ENCODE peak calls at places on chromosomes 16 and 17, in seven cellular contexts. One of them, this sample, is unnamed.

GRCh38 chr17:72497915-72498314 is 377.1 kb downstream of the SOX9 start:
- DNase-seq in KG1: no peak
- DNase-seq in GM12891: no peak
- DNase-seq in fibroblast of lung: no peak
- DNase-seq in NCI-H2029 treated with DMSO at 0.1 percent for 48 hours: no peak
- DNase-seq in central memory CD4-positive, alpha-beta T cell: no peak
- DNase-seq in stimulated activated CD8-positive, alpha-beta memory T cell treated with anti-CD3 and anti-CD28 coated beads, Interleukin-15, amount 100 ng/mL, for 1 hour: no peak
- DNase-seq in this sample: no peak

GRCh38 chr16:60107467-60107866 is 1373.4 kb upstream of the GOT2 start:
- DNase-seq in stimulated activated CD8-positive, alpha-beta memory T cell treated with anti-CD3 and anti-CD28 coated beads, Interleukin-15, amount 100 ng/mL, for 1 hour: no peak
- DNase-seq in central memory CD4-positive, alpha-beta T cell: no peak
- DNase-seq in fibroblast of lung: peak; percentile 2
- DNase-seq in KG1: peak; percentile 24
- DNase-seq in NCI-H2029 treated with DMSO at 0.1 percent for 48 hours: no peak
- DNase-seq in GM12891: no peak
- DNase-seq in this sample: no peak

GRCh38 chr16:70691223-70692129 is 5.6 kb upstream of the MTSS2 start:
- DNase-seq in NCI-H2029 treated with DMSO at 0.1 percent for 48 hours: no peak
- DNase-seq in central memory CD4-positive, alpha-beta T cell: no peak
- DNase-seq in stimulated activated CD8-positive, alpha-beta memory T cell treated with anti-CD3 and anti-CD28 coated beads, Interleukin-15, amount 100 ng/mL, for 1 hour: no peak
- DNase-seq in KG1: no peak
- DNase-seq in GM12891: no peak
- DNase-seq in fibroblast of lung: peak; percentile 100
- DNase-seq in this sample: peak; percentile 53

GRCh38 chr16:3498988-3499387 is 1.8 kb upstream of the CLUAP1 start:
- DNase-seq in central memory CD4-positive, alpha-beta T cell: no peak
- DNase-seq in stimulated activated CD8-positive, alpha-beta memory T cell treated with anti-CD3 and anti-CD28 coated beads, Interleukin-15, amount 100 ng/mL, for 1 hour: no peak
- DNase-seq in NCI-H2029 treated with DMSO at 0.1 percent for 48 hours: no peak
- DNase-seq in fibroblast of lung: no peak
- DNase-seq in GM12891: no peak
- DNase-seq in KG1: no peak
- DNase-seq in this sample: no peak

GRCh38 chr16:59540621-59541020 is 806.5 kb upstream of the GOT2 start:
- DNase-seq in KG1: no peak
- DNase-seq in fibroblast of lung: no peak
- DNase-seq in GM12891: no peak
- DNase-seq in NCI-H2029 treated with DMSO at 0.1 percent for 48 hours: no peak
- DNase-seq in stimulated activated CD8-positive, alpha-beta memory T cell treated with anti-CD3 and anti-CD28 coated beads, Interleukin-15, amount 100 ng/mL, for 1 hour: no peak
- DNase-seq in central memory CD4-positive, alpha-beta T cell: no peak
- DNase-seq in this sample: no peak

GRCh38 chr17:17853811-17854527 is 17.2 kb upstream of the SREBF1 start:
- DNase-seq in GM12891: no peak
- DNase-seq in fibroblast of lung: no peak
- DNase-seq in central memory CD4-positive, alpha-beta T cell: no peak
- DNase-seq in NCI-H2029 treated with DMSO at 0.1 percent for 48 hours: no peak
- DNase-seq in stimulated activated CD8-positive, alpha-beta memory T cell treated with anti-CD3 and anti-CD28 coated beads, Interleukin-15, amount 100 ng/mL, for 1 hour: no peak
- DNase-seq in KG1: no peak
- DNase-seq in this sample: peak; percentile 56

GRCh38 chr17:17724307-17724921 is 43.2 kb downstream of the RAI1 start:
- DNase-seq in fibroblast of lung: peak; percentile 49
- DNase-seq in central memory CD4-positive, alpha-beta T cell: no peak
- DNase-seq in stimulated activated CD8-positive, alpha-beta memory T cell treated with anti-CD3 and anti-CD28 coated beads, Interleukin-15, amount 100 ng/mL, for 1 hour: no peak
- DNase-seq in KG1: no peak
- DNase-seq in GM12891: peak; percentile 80
- DNase-seq in NCI-H2029 treated with DMSO at 0.1 percent for 48 hours: no peak
- DNase-seq in this sample: no peak

GRCh38 chr16:68737046-68737729 is at the start of gene CDH1:
- DNase-seq in NCI-H2029 treated with DMSO at 0.1 percent for 48 hours: peak; percentile 48
- DNase-seq in stimulated activated CD8-positive, alpha-beta memory T cell treated with anti-CD3 and anti-CD28 coated beads, Interleukin-15, amount 100 ng/mL, for 1 hour: no peak
- DNase-seq in central memory CD4-positive, alpha-beta T cell: no peak
- DNase-seq in KG1: no peak
- DNase-seq in GM12891: peak; percentile 43
- DNase-seq in fibroblast of lung: no peak
- DNase-seq in this sample: no peak

GRCh38 chr16:89325861-89326471 is 108.5 kb downstream of the ZNF778 start:
- DNase-seq in KG1: peak; percentile 25
- DNase-seq in central memory CD4-positive, alpha-beta T cell: no peak
- DNase-seq in NCI-H2029 treated with DMSO at 0.1 percent for 48 hours: no peak
- DNase-seq in fibroblast of lung: peak; percentile 88
- DNase-seq in stimulated activated CD8-positive, alpha-beta memory T cell treated with anti-CD3 and anti-CD28 coated beads, Interleukin-15, amount 100 ng/mL, for 1 hour: no peak
- DNase-seq in GM12891: no peak
- DNase-seq in this sample: peak; percentile 80

GRCh38 chr17:57468932-57469775 is 212.8 kb downstream of the MSI2 start:
- DNase-seq in stimulated activated CD8-positive, alpha-beta memory T cell treated with anti-CD3 and anti-CD28 coated beads, Interleukin-15, amount 100 ng/mL, for 1 hour: no peak
- DNase-seq in GM12891: no peak
- DNase-seq in KG1: no peak
- DNase-seq in fibroblast of lung: no peak
- DNase-seq in NCI-H2029 treated with DMSO at 0.1 percent for 48 hours: no peak
- DNase-seq in central memory CD4-positive, alpha-beta T cell: no peak
- DNase-seq in this sample: no peak

GRCh38 chr16:63890072-63890471 is 1231.8 kb downstream of the CDH11 start:
- DNase-seq in NCI-H2029 treated with DMSO at 0.1 percent for 48 hours: no peak
- DNase-seq in GM12891: no peak
- DNase-seq in KG1: no peak
- DNase-seq in stimulated activated CD8-positive, alpha-beta memory T cell treated with anti-CD3 and anti-CD28 coated beads, Interleukin-15, amount 100 ng/mL, for 1 hour: no peak
- DNase-seq in fibroblast of lung: peak; percentile 48
- DNase-seq in central memory CD4-positive, alpha-beta T cell: no peak
- DNase-seq in this sample: peak; percentile 44

GRCh38 chr16:56708418-56708817 is 21.5 kb upstream of the NUP93 start:
- DNase-seq in central memory CD4-positive, alpha-beta T cell: peak; percentile 21
- DNase-seq in NCI-H2029 treated with DMSO at 0.1 percent for 48 hours: no peak
- DNase-seq in KG1: no peak
- DNase-seq in GM12891: no peak
- DNase-seq in stimulated activated CD8-positive, alpha-beta memory T cell treated with anti-CD3 and anti-CD28 coated beads, Interleukin-15, amount 100 ng/mL, for 1 hour: no peak
- DNase-seq in fibroblast of lung: no peak
- DNase-seq in this sample: no peak

GRCh38 chr17:60941028-60941427 is 263.4 kb downstream of the BCAS3 start:
- DNase-seq in GM12891: no peak
- DNase-seq in KG1: no peak
- DNase-seq in stimulated activated CD8-positive, alpha-beta memory T cell treated with anti-CD3 and anti-CD28 coated beads, Interleukin-15, amount 100 ng/mL, for 1 hour: no peak
- DNase-seq in NCI-H2029 treated with DMSO at 0.1 percent for 48 hours: no peak
- DNase-seq in central memory CD4-positive, alpha-beta T cell: no peak
- DNase-seq in fibroblast of lung: peak; percentile 100
- DNase-seq in this sample: peak; percentile 18

GRCh38 chr16:26475579-26475978 is 591.1 kb upstream of the C16orf82 start:
- DNase-seq in stimulated activated CD8-positive, alpha-beta memory T cell treated with anti-CD3 and anti-CD28 coated beads, Interleukin-15, amount 100 ng/mL, for 1 hour: no peak
- DNase-seq in central memory CD4-positive, alpha-beta T cell: no peak
- DNase-seq in KG1: no peak
- DNase-seq in GM12891: no peak
- DNase-seq in fibroblast of lung: no peak
- DNase-seq in NCI-H2029 treated with DMSO at 0.1 percent for 48 hours: no peak
- DNase-seq in this sample: no peak

GRCh38 chr16:1194665-1195392 is 30.2 kb downstream of the TPSG1 start:
- DNase-seq in stimulated activated CD8-positive, alpha-beta memory T cell treated with anti-CD3 and anti-CD28 coated beads, Interleukin-15, amount 100 ng/mL, for 1 hour: no peak
- DNase-seq in KG1: no peak
- DNase-seq in GM12891: peak; percentile 64
- DNase-seq in fibroblast of lung: no peak
- DNase-seq in NCI-H2029 treated with DMSO at 0.1 percent for 48 hours: no peak
- DNase-seq in central memory CD4-positive, alpha-beta T cell: no peak
- DNase-seq in this sample: no peak

GRCh38 chr16:9845661-9846361 is 336.4 kb downstream of the GRIN2A start:
- DNase-seq in NCI-H2029 treated with DMSO at 0.1 percent for 48 hours: no peak
- DNase-seq in fibroblast of lung: peak; percentile 17
- DNase-seq in KG1: no peak
- DNase-seq in stimulated activated CD8-positive, alpha-beta memory T cell treated with anti-CD3 and anti-CD28 coated beads, Interleukin-15, amount 100 ng/mL, for 1 hour: no peak
- DNase-seq in GM12891: no peak
- DNase-seq in central memory CD4-positive, alpha-beta T cell: no peak
- DNase-seq in this sample: no peak

GRCh38 chr16:22333457-22333994 is 36.3 kb downstream of the POLR3E start:
- DNase-seq in stimulated activated CD8-positive, alpha-beta memory T cell treated with anti-CD3 and anti-CD28 coated beads, Interleukin-15, amount 100 ng/mL, for 1 hour: no peak
- DNase-seq in central memory CD4-positive, alpha-beta T cell: no peak
- DNase-seq in fibroblast of lung: no peak
- DNase-seq in KG1: no peak
- DNase-seq in NCI-H2029 treated with DMSO at 0.1 percent for 48 hours: no peak
- DNase-seq in GM12891: no peak
- DNase-seq in this sample: no peak

GRCh38 chr17:32266389-32267269 is 997 bp downstream of the RHBDL3 start:
- DNase-seq in KG1: no peak
- DNase-seq in fibroblast of lung: no peak
- DNase-seq in GM12891: no peak
- DNase-seq in NCI-H2029 treated with DMSO at 0.1 percent for 48 hours: no peak
- DNase-seq in central memory CD4-positive, alpha-beta T cell: peak; percentile 12
- DNase-seq in stimulated activated CD8-positive, alpha-beta memory T cell treated with anti-CD3 and anti-CD28 coated beads, Interleukin-15, amount 100 ng/mL, for 1 hour: no peak
- DNase-seq in this sample: no peak

GRCh38 chr17:58084317-58084981 is 1.2 kb downstream of the DYNLL2 start:
- DNase-seq in fibroblast of lung: peak; percentile 14
- DNase-seq in KG1: peak; percentile 8
- DNase-seq in central memory CD4-positive, alpha-beta T cell: peak; percentile 51
- DNase-seq in GM12891: peak; percentile 35
- DNase-seq in NCI-H2029 treated with DMSO at 0.1 percent for 48 hours: peak; percentile 7
- DNase-seq in stimulated activated CD8-positive, alpha-beta memory T cell treated with anti-CD3 and anti-CD28 coated beads, Interleukin-15, amount 100 ng/mL, for 1 hour: peak; percentile 14
- DNase-seq in this sample: peak; percentile 50

GRCh38 chr16:81543571-81543970 is 99.0 kb downstream of the CMIP start:
- DNase-seq in stimulated activated CD8-positive, alpha-beta memory T cell treated with anti-CD3 and anti-CD28 coated beads, Interleukin-15, amount 100 ng/mL, for 1 hour: no peak
- DNase-seq in KG1: no peak
- DNase-seq in fibroblast of lung: no peak
- DNase-seq in GM12891: no peak
- DNase-seq in central memory CD4-positive, alpha-beta T cell: no peak
- DNase-seq in NCI-H2029 treated with DMSO at 0.1 percent for 48 hours: no peak
- DNase-seq in this sample: no peak

GRCh38 chr17:8047769-8048110 is 8.9 kb downstream of the ALOX15B start:
- DNase-seq in GM12891: no peak
- DNase-seq in fibroblast of lung: no peak
- DNase-seq in NCI-H2029 treated with DMSO at 0.1 percent for 48 hours: no peak
- DNase-seq in KG1: no peak
- DNase-seq in central memory CD4-positive, alpha-beta T cell: no peak
- DNase-seq in stimulated activated CD8-positive, alpha-beta memory T cell treated with anti-CD3 and anti-CD28 coated beads, Interleukin-15, amount 100 ng/mL, for 1 hour: no peak
- DNase-seq in this sample: no peak

GRCh38 chr16:46573008-46573833 is 48.0 kb downstream of the SHCBP1 start:
- DNase-seq in stimulated activated CD8-positive, alpha-beta memory T cell treated with anti-CD3 and anti-CD28 coated beads, Interleukin-15, amount 100 ng/mL, for 1 hour: no peak
- DNase-seq in KG1: no peak
- DNase-seq in fibroblast of lung: peak; percentile 55
- DNase-seq in GM12891: no peak
- DNase-seq in central memory CD4-positive, alpha-beta T cell: no peak
- DNase-seq in NCI-H2029 treated with DMSO at 0.1 percent for 48 hours: no peak
- DNase-seq in this sample: peak; percentile 35

GRCh38 chr17:4389079-4389478 is 22.6 kb upstream of the UBE2G1 start:
- DNase-seq in NCI-H2029 treated with DMSO at 0.1 percent for 48 hours: no peak
- DNase-seq in fibroblast of lung: no peak
- DNase-seq in GM12891: no peak
- DNase-seq in central memory CD4-positive, alpha-beta T cell: no peak
- DNase-seq in stimulated activated CD8-positive, alpha-beta memory T cell treated with anti-CD3 and anti-CD28 coated beads, Interleukin-15, amount 100 ng/mL, for 1 hour: no peak
- DNase-seq in KG1: no peak
- DNase-seq in this sample: no peak

GRCh38 chr16:47719713-47720112 is 258.6 kb downstream of the PHKB start:
- DNase-seq in NCI-H2029 treated with DMSO at 0.1 percent for 48 hours: no peak
- DNase-seq in KG1: no peak
- DNase-seq in GM12891: no peak
- DNase-seq in fibroblast of lung: no peak
- DNase-seq in stimulated activated CD8-positive, alpha-beta memory T cell treated with anti-CD3 and anti-CD28 coated beads, Interleukin-15, amount 100 ng/mL, for 1 hour: no peak
- DNase-seq in central memory CD4-positive, alpha-beta T cell: no peak
- DNase-seq in this sample: no peak

GRCh38 chr17:44733753-44734152 is 25.0 kb upstream of the ADAM11 start:
- DNase-seq in NCI-H2029 treated with DMSO at 0.1 percent for 48 hours: no peak
- DNase-seq in GM12891: no peak
- DNase-seq in KG1: no peak
- DNase-seq in fibroblast of lung: no peak
- DNase-seq in stimulated activated CD8-positive, alpha-beta memory T cell treated with anti-CD3 and anti-CD28 coated beads, Interleukin-15, amount 100 ng/mL, for 1 hour: no peak
- DNase-seq in central memory CD4-positive, alpha-beta T cell: no peak
- DNase-seq in this sample: peak; percentile 5

GRCh38 chr17:57902800-57903759 is 52.1 kb downstream of the CUEDC1 start:
- DNase-seq in stimulated activated CD8-positive, alpha-beta memory T cell treated with anti-CD3 and anti-CD28 coated beads, Interleukin-15, amount 100 ng/mL, for 1 hour: no peak
- DNase-seq in GM12891: no peak
- DNase-seq in central memory CD4-positive, alpha-beta T cell: no peak
- DNase-seq in fibroblast of lung: peak; percentile 77
- DNase-seq in NCI-H2029 treated with DMSO at 0.1 percent for 48 hours: peak; percentile 93
- DNase-seq in KG1: peak; percentile 21
- DNase-seq in this sample: peak; percentile 100

GRCh38 chr16:62445909-62446308 is 409.7 kb upstream of the CDH8 start:
- DNase-seq in stimulated activated CD8-positive, alpha-beta memory T cell treated with anti-CD3 and anti-CD28 coated beads, Interleukin-15, amount 100 ng/mL, for 1 hour: no peak
- DNase-seq in fibroblast of lung: no peak
- DNase-seq in KG1: no peak
- DNase-seq in central memory CD4-positive, alpha-beta T cell: no peak
- DNase-seq in GM12891: no peak
- DNase-seq in NCI-H2029 treated with DMSO at 0.1 percent for 48 hours: no peak
- DNase-seq in this sample: no peak

GRCh38 chr16:30902070-30902972 is 5.9 kb downstream of the CTF1 start:
- DNase-seq in GM12891: peak; percentile 80
- DNase-seq in fibroblast of lung: peak; percentile 60
- DNase-seq in central memory CD4-positive, alpha-beta T cell: peak; percentile 57
- DNase-seq in NCI-H2029 treated with DMSO at 0.1 percent for 48 hours: peak; percentile 41
- DNase-seq in stimulated activated CD8-positive, alpha-beta memory T cell treated with anti-CD3 and anti-CD28 coated beads, Interleukin-15, amount 100 ng/mL, for 1 hour: no peak
- DNase-seq in KG1: peak; percentile 33
- DNase-seq in this sample: no peak

GRCh38 chr16:89197633-89198416 is 2.5 kb downstream of the SLC22A31 start:
- DNase-seq in central memory CD4-positive, alpha-beta T cell: no peak
- DNase-seq in KG1: no peak
- DNase-seq in NCI-H2029 treated with DMSO at 0.1 percent for 48 hours: no peak
- DNase-seq in fibroblast of lung: no peak
- DNase-seq in stimulated activated CD8-positive, alpha-beta memory T cell treated with anti-CD3 and anti-CD28 coated beads, Interleukin-15, amount 100 ng/mL, for 1 hour: no peak
- DNase-seq in GM12891: no peak
- DNase-seq in this sample: no peak

GRCh38 chr17:59492091-59492451 is 73.3 kb upstream of the DHX40 start:
- DNase-seq in central memory CD4-positive, alpha-beta T cell: no peak
- DNase-seq in NCI-H2029 treated with DMSO at 0.1 percent for 48 hours: no peak
- DNase-seq in KG1: no peak
- DNase-seq in GM12891: no peak
- DNase-seq in fibroblast of lung: no peak
- DNase-seq in stimulated activated CD8-positive, alpha-beta memory T cell treated with anti-CD3 and anti-CD28 coated beads, Interleukin-15, amount 100 ng/mL, for 1 hour: no peak
- DNase-seq in this sample: no peak

GRCh38 chr16:49250689-49251088 is 30.9 kb downstream of the CBLN1 start:
- DNase-seq in stimulated activated CD8-positive, alpha-beta memory T cell treated with anti-CD3 and anti-CD28 coated beads, Interleukin-15, amount 100 ng/mL, for 1 hour: no peak
- DNase-seq in NCI-H2029 treated with DMSO at 0.1 percent for 48 hours: no peak
- DNase-seq in central memory CD4-positive, alpha-beta T cell: no peak
- DNase-seq in GM12891: no peak
- DNase-seq in fibroblast of lung: no peak
- DNase-seq in KG1: no peak
- DNase-seq in this sample: no peak

GRCh38 chr17:4594406-4595349 is 10.3 kb downstream of the SMTNL2 start:
- DNase-seq in central memory CD4-positive, alpha-beta T cell: no peak
- DNase-seq in fibroblast of lung: no peak
- DNase-seq in NCI-H2029 treated with DMSO at 0.1 percent for 48 hours: no peak
- DNase-seq in GM12891: peak; percentile 67
- DNase-seq in KG1: no peak
- DNase-seq in stimulated activated CD8-positive, alpha-beta memory T cell treated with anti-CD3 and anti-CD28 coated beads, Interleukin-15, amount 100 ng/mL, for 1 hour: no peak
- DNase-seq in this sample: no peak

GRCh38 chr16:15489016-15489415 is 54.6 kb downstream of the BMERB1 start:
- DNase-seq in KG1: no peak
- DNase-seq in GM12891: no peak
- DNase-seq in NCI-H2029 treated with DMSO at 0.1 percent for 48 hours: no peak
- DNase-seq in central memory CD4-positive, alpha-beta T cell: no peak
- DNase-seq in stimulated activated CD8-positive, alpha-beta memory T cell treated with anti-CD3 and anti-CD28 coated beads, Interleukin-15, amount 100 ng/mL, for 1 hour: no peak
- DNase-seq in fibroblast of lung: no peak
- DNase-seq in this sample: no peak

GRCh38 chr17:62778990-62779681 is 29.0 kb downstream of the MARCHF10 start:
- DNase-seq in fibroblast of lung: peak; percentile 93
- DNase-seq in NCI-H2029 treated with DMSO at 0.1 percent for 48 hours: peak; percentile 69
- DNase-seq in KG1: no peak
- DNase-seq in GM12891: no peak
- DNase-seq in central memory CD4-positive, alpha-beta T cell: no peak
- DNase-seq in stimulated activated CD8-positive, alpha-beta memory T cell treated with anti-CD3 and anti-CD28 coated beads, Interleukin-15, amount 100 ng/mL, for 1 hour: no peak
- DNase-seq in this sample: peak; percentile 92

GRCh38 chr16:84103678-84104077 is 13.1 kb downstream of the MBTPS1 start:
- DNase-seq in fibroblast of lung: peak; percentile 9
- DNase-seq in KG1: no peak
- DNase-seq in NCI-H2029 treated with DMSO at 0.1 percent for 48 hours: no peak
- DNase-seq in stimulated activated CD8-positive, alpha-beta memory T cell treated with anti-CD3 and anti-CD28 coated beads, Interleukin-15, amount 100 ng/mL, for 1 hour: no peak
- DNase-seq in GM12891: no peak
- DNase-seq in central memory CD4-positive, alpha-beta T cell: no peak
- DNase-seq in this sample: peak; percentile 50

GRCh38 chr17:31321971-31322370 is 549 bp upstream of the EVI2A start:
- DNase-seq in KG1: no peak
- DNase-seq in fibroblast of lung: no peak
- DNase-seq in NCI-H2029 treated with DMSO at 0.1 percent for 48 hours: no peak
- DNase-seq in central memory CD4-positive, alpha-beta T cell: no peak
- DNase-seq in stimulated activated CD8-positive, alpha-beta memory T cell treated with anti-CD3 and anti-CD28 coated beads, Interleukin-15, amount 100 ng/mL, for 1 hour: no peak
- DNase-seq in GM12891: no peak
- DNase-seq in this sample: no peak

GRCh38 chr17:72588961-72589360 is 468.1 kb downstream of the SOX9 start:
- DNase-seq in central memory CD4-positive, alpha-beta T cell: no peak
- DNase-seq in stimulated activated CD8-positive, alpha-beta memory T cell treated with anti-CD3 and anti-CD28 coated beads, Interleukin-15, amount 100 ng/mL, for 1 hour: no peak
- DNase-seq in fibroblast of lung: peak; percentile 51
- DNase-seq in KG1: no peak
- DNase-seq in NCI-H2029 treated with DMSO at 0.1 percent for 48 hours: peak; percentile 51
- DNase-seq in GM12891: no peak
- DNase-seq in this sample: peak; percentile 69

GRCh38 chr17:45813051-45813731 is 29.1 kb downstream of the CRHR1 start:
- DNase-seq in central memory CD4-positive, alpha-beta T cell: no peak
- DNase-seq in GM12891: no peak
- DNase-seq in stimulated activated CD8-positive, alpha-beta memory T cell treated with anti-CD3 and anti-CD28 coated beads, Interleukin-15, amount 100 ng/mL, for 1 hour: no peak
- DNase-seq in fibroblast of lung: no peak
- DNase-seq in NCI-H2029 treated with DMSO at 0.1 percent for 48 hours: no peak
- DNase-seq in KG1: no peak
- DNase-seq in this sample: no peak